ENCODE peak calls at places on chromosomes 11 and 22, in four cellular contexts. G is AG04449; M is MM.1S; I is CD8-positive, alpha-beta T cell. N is an unnamed sample.

GRCh38 chr11:24043842-24044241 is 453.0 kb upstream of the LUZP2 start:
- DNase-seq in G (no peak), M (no peak), I (no peak), N (no peak)

GRCh38 chr11:43517518-43517917 is 158.8 kb downstream of the TTC17 start:
- DNase-seq in G (no peak), M (no peak), I (no peak), N (peak; percentile 34)

GRCh38 chr11:2534957-2535672 is 90.3 kb downstream of the KCNQ1 start:
- DNase-seq in G (no peak), M (no peak), I (no peak), N (no peak)

GRCh38 chr11:125941606-125942275 is 4.1 kb upstream of the VSIG10L2 start:
- DNase-seq in G (no peak), M (peak; percentile 59), I (no peak), N (peak; percentile 3)

GRCh38 chr11:114051558-114051957 is 8.0 kb upstream of the ZBTB16 start:
- DNase-seq in G (no peak), M (no peak), I (no peak), N (no peak)

GRCh38 chr22:27193636-27194035 is 536.2 kb downstream of the MIAT start:
- DNase-seq in G (no peak), M (no peak), I (no peak), N (no peak)

GRCh38 chr11:61587951-61588695 is 7.2 kb upstream of the SYT7 start:
- DNase-seq in G (no peak), M (no peak), I (peak; percentile 46), N (no peak)

GRCh38 chr22:20566420-20567260 is 59.2 kb downstream of the MED15 start:
- DNase-seq in G (peak; percentile 82), M (no peak), I (peak; percentile 93), N (no peak)

GRCh38 chr22:32987081-32987631 is 71.0 kb downstream of the SYN3 start:
- DNase-seq in G (no peak), M (no peak), I (no peak), N (no peak)

GRCh38 chr11:25981998-25982397 is 349.9 kb upstream of the ANO3 start:
- DNase-seq in G (peak; percentile 12), M (peak; percentile 89), I (no peak), N (peak; percentile 11)
- TF ChIP-seq CTCF in G (peak; percentile 45), M (peak; percentile 58), I (no peak), N (peak; percentile 52)

GRCh38 chr22:41899992-41900651 is 14.8 kb downstream of the SHISA8 start:
- DNase-seq in G (no peak), M (no peak), I (no peak), N (no peak)
- H3K4me3 ChIP-seq in G (no peak overlapping the region), M (no peak overlapping the region), I (no peak overlapping the region), N (no peak overlapping the region)

GRCh38 chr11:117734596-117734995 is 62.4 kb downstream of the DSCAML1 start:
- DNase-seq in G (no peak), M (no peak), I (no peak), N (no peak)
- TF ChIP-seq CTCF in G (no peak), M (no peak), I (no peak), N (no peak)

GRCh38 chr11:64768300-64768694 is 8.5 kb upstream of the PYGM start:
- DNase-seq in G (no peak), M (no peak), I (no peak), N (no peak)
- H3K4me3 ChIP-seq in G (no peak overlapping the region), M (no peak overlapping the region), I (no peak overlapping the region), N (no peak overlapping the region)

DNA sequence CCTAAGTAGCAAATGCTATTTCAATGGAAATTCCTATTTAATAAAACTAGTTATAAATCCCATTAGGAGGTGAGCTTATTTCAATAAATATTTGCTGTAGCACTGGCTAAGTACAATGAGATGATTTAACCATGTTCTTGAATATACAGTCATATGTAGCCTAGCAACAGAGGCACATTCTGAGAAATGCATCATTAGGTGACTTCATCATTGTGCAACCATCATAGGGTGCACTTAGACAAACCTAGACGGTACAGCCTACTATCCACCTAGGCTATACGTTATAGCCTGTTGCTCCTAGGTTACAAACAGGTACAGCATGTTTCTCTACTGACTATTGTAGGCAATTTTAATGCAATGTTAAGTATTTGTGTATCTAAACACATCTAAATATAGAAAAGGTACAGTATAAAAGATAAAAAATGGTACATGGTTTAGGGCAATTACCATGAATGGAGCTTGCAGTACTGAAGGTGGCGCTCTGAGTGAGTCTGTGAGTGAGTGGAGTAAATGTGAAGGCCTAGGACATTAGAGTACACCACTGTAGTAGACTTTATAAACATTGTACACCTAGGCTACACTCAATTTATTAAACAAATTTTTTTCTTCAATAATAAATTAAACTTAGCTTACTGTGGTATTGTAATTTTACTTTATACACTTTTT is 350.1 kb downstream of the CASP12 start:
- DNase-seq in G (no peak), M (no peak), I (no peak), N (no peak)
- TF ChIP-seq CTCF in G (no peak), M (no peak), I (no peak), N (no peak)

DNA sequence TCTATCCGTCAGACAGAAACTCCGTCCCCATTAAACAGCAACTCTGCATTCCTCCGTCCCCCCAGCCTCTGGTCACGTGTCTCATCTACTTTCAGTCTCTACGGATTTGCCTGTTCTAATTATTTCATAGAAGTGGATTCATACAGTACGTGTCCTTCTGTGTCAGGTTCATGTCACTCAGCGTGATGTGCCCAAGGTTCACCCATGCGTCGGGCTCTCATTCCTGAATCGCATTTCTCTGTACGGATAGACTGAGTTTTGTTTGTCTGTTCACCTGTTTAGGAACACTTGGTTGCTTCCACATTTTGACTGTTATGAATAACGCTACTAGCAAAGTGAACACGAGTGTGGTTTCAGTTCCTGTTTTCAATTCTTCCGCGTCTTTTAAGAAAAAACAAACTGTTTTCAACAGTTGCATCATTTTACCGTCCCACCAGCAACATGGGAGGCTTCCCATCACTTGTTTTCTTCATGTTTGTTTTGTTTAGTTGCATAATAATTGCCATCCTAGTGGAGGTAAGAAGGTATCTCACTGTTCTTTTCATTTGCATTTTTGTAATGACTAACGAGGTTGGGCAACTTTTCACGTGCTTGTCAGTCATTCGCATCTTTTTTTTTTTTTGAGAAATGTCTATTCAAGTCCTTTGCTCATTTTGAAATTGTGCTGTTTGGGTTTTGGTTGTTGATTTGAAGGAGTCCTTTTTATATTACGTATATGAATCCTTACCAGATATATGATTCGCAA is 8.9 kb upstream of the NLRP6 start:
- DNase-seq in G (no peak), M (peak; percentile 90), I (peak; percentile 75), N (no peak)
- H3K4me3 ChIP-seq in G (no peak overlapping the region), M (peak overlapping the region; percentile 61), I (peak overlapping the region; percentile 38), N (peak overlapping the region; percentile 39)